ENCODE peak calls at places on chromosomes 7 and 10, in five cellular contexts. A is IMR-90, C is GM12878, X is K562, D is SK-N-SH. N is an unnamed sample.

GRCh38 chr10:78458983-78459638 is 425.4 kb downstream of the RPS24 start:
- DNase-seq in A (peak; percentile 90), C (no peak), X (peak; percentile 48), D (no peak), N (peak; percentile 99)

GRCh38 chr7:150378115-150378852 is 846 bp upstream of the ZNF775 start:
- DNase-seq in A (peak; percentile 57), C (no peak), X (peak; percentile 71), D (peak; percentile 75), N (peak; percentile 82)

GRCh38 chr7:102286237-102287081 is at the start of gene SH2B2:
- DNase-seq in A (peak; percentile 49), C (no peak), X (peak; percentile 97), D (peak; percentile 99), N (peak; percentile 53)

GRCh38 chr10:69489506-69490090 is 38.3 kb downstream of the TSPAN15 start:
- DNase-seq in A (no peak), C (no peak), X (no peak), D (no peak), N (no peak)

GRCh38 chr7:106595922-106596321 is 65.0 kb downstream of the CCDC71L start:
- DNase-seq in A (no peak), C (no peak), X (no peak), D (no peak), N (no peak)

GRCh38 chr10:76428541-76429330 is 997.3 kb downstream of the LRMDA start:
- DNase-seq in A (peak; percentile 95), C (no peak), X (no peak), D (no peak), N (no peak)

GRCh38 chr10:69742928-69743602 is 58.6 kb upstream of the COL13A1 start:
- DNase-seq in A (peak; percentile 19), C (no peak), X (peak; percentile 37), D (peak; percentile 64), N (no peak)

GRCh38 chr7:149558149-149558861 is 60.7 kb upstream of the ZNF746 start:
- DNase-seq in A (peak; percentile 76), C (no peak), X (no peak), D (no peak), N (no peak)

GRCh38 chr7:153087498-153087897 is 327.9 kb downstream of the ACTR3B start:
- DNase-seq in A (no peak), C (no peak), X (peak; percentile 25), D (peak; percentile 14), N (no peak)

GRCh38 chr7:135179321-135179925 is 8.9 kb upstream of the CYREN start:
- DNase-seq in A (no peak), C (no peak), X (no peak), D (no peak), N (no peak)

GRCh38 chr10:10871312-10871711 is 146.4 kb upstream of the CELF2 start:
- DNase-seq in A (no peak), C (no peak), X (no peak), D (no peak), N (no peak)
- H3K27ac ChIP-seq in A (peak overlapping the region; percentile 45), C (no peak overlapping the region), X (no peak overlapping the region), D (no peak overlapping the region), N (no peak overlapping the region)

GRCh38 chr10:36172574-36172973 is 530.5 kb upstream of the FZD8 start:
- DNase-seq in A (peak; percentile 85), C (no peak), X (no peak), D (no peak), N (no peak)
- TF ChIP-seq MXI1 in A (peak; percentile 11), C (no peak), X (no peak), D (no peak), N (no peak)

DNA sequence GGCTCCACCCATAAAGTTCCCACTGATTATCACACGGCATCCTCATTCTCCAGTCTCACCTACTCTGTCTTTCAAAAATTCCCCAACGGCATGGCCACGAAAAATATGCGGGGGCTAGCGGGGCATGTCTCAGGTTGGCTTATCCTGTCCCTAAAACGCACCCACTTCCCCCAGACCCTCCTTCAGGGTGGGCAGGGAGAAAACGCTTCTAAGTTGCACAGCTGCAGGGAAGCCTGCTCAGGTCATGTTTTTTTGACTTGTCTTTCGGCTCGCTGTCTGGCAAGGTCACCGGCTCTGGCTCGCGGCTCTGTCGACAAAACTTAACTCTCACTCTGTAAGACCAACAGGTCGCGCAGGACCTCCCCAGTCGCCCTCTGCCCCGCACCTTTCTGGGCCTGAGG is 3.8 kb downstream of the CDK6 start:
- DNase-seq in A (no peak), C (no peak), X (no peak), D (no peak), N (no peak)
- H3K27ac ChIP-seq in A (peak overlapping the region; percentile 98), C (peak overlapping the region; percentile 91), X (peak overlapping the region; percentile 31), D (peak overlapping the region; percentile 96), N (peak overlapping the region; percentile 94)

DNA sequence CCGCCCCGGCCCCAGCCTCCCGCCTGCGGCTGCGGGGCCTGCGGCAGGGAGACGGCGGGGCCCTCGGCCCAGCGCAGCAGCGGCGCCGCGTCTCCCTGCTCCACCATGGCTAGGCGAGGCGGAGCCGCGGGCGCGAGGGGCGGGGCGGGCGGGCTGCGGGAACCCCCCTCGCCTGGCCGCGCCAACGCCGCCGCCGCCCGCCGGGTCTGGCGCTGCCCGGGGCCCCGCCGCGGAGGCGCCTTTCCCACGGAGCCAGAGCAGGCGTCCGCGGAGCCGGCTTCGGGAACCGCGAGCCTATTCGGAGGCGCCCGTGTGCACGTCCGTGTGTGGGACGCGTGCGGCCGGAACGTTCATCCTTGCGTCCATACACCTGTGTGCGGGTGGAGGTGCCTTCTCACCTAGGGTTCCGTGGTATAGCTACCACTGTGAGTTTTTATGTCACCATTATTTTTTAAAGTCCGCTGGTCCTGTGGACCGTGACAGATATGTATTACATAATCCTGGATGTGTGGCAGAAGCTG is at the start of gene DENND11:
- DNase-seq in A (peak; percentile 11), C (no peak), X (peak; percentile 82), D (peak; percentile 97), N (no peak)
- TF ChIP-seq MXI1 in A (no peak), C (no peak), X (no peak), D (no peak), N (no peak)

GRCh38 chr7:25091757-25092156 is 33.3 kb downstream of the CYCS start:
- DNase-seq in A (no peak), C (no peak), X (no peak), D (no peak), N (no peak)
- H3K27ac ChIP-seq in A (no peak overlapping the region), C (no peak overlapping the region), X (no peak overlapping the region), D (no peak overlapping the region), N (no peak overlapping the region)

N was measured in HepG2.